ENCODE peak calls at places on chromosomes 12 and 14, in seven cellular contexts. R is heart right ventricle, Y is fibroblast of lung, A is left lung, J is sigmoid colon, L is heart left ventricle, O is ovary. K is an unnamed sample.
A peak's percentile ranks its signal among the peaks of the same experiment; 100 is the strongest.

GRCh38 chr14:61475316-61475715 is 153.9 kb downstream of the PRKCH start:
- DNase-seq in R (peak; percentile 40), Y (peak; percentile 90), A (no peak), J (no peak), L (no peak), O (no peak), K (peak; percentile 72)

GRCh38 chr12:57355734-57356133 is 75.1 kb downstream of the R3HDM2 start:
- DNase-seq in R (no peak), Y (no peak), A (no peak), J (no peak), L (no peak), O (no peak), K (no peak)

GRCh38 chr14:73209943-73210342 is 27.4 kb upstream of the PAPLN start:
- DNase-seq in R (no peak), Y (peak; percentile 75), A (no peak), J (no peak), L (no peak), O (no peak), K (peak; percentile 50)

GRCh38 chr12:101885912-101886561 is 8.7 kb downstream of the DRAM1 start:
- DNase-seq in R (no peak), Y (no peak), A (no peak), J (no peak), L (no peak), O (no peak), K (no peak)

GRCh38 chr14:50233335-50234250 is 2.2 kb upstream of the SOS2 start:
- DNase-seq in R (peak; percentile 11), Y (no peak), A (no peak), J (no peak), L (no peak), O (no peak), K (no peak)

GRCh38 chr12:65568517-65568916 is 255.8 kb upstream of the HMGA2 start:
- DNase-seq in R (no peak), Y (peak; percentile 87), A (no peak), J (no peak), L (no peak), O (no peak), K (peak; percentile 97)

GRCh38 chr14:89240414-89240813 is 176.6 kb downstream of the FOXN3 start:
- DNase-seq in R (no peak), Y (no peak), A (no peak), J (no peak), L (no peak), O (no peak), K (peak; percentile 22)

GRCh38 chr14:85195872-85196477 is 334.0 kb upstream of the FLRT2 start:
- DNase-seq in R (no peak), Y (peak; percentile 25), A (no peak), J (no peak), L (no peak), O (no peak), K (peak; percentile 23)

GRCh38 chr14:37078131-37078530 is 94.3 kb downstream of the SLC25A21 start:
- DNase-seq in R (no peak), Y (no peak), A (no peak), J (no peak), L (no peak), O (no peak), K (no peak)

GRCh38 chr12:23830210-23830609 is 119.3 kb downstream of the SOX5 start:
- DNase-seq in R (no peak), Y (no peak), A (no peak), J (no peak), L (no peak), O (no peak), K (no peak)

GRCh38 chr12:7667025-7667575 is 1.4 kb upstream of the APOBEC1 start:
- DNase-seq in R (no peak), Y (no peak), A (no peak), J (no peak), L (no peak), O (no peak), K (no peak)

GRCh38 chr14:39615352-39615751 is 183.1 kb upstream of the FBXO33 start:
- DNase-seq in R (no peak), Y (no peak), A (no peak), J (no peak), L (no peak), O (no peak), K (no peak)
- H3K4me3 ChIP-seq in R (no peak overlapping the region), Y (no peak overlapping the region), A (no peak overlapping the region), J (no peak overlapping the region), L (no peak overlapping the region), O (no peak overlapping the region), K (no peak overlapping the region)

DNA sequence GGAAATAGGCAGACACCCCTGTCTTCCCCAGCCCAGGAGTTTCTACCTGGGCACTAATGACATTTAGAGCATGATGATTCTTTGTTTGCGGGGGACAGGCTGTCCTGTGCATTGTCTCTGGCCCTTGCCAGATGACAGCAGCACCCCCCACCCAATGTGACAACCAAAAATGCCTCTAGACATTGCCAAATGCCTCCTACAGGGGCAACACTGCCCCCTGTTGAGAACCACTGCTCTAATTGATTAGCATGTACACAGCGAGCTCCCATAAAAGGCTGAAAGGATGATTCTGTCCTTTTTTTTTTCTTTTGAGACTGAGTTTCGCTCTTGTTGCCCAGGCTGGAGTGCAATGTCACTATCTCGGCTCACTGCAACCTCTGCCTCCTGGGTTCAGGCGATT is 50.5 kb downstream of the MAP1LC3B2 start:
- DNase-seq in R (no peak), Y (no peak), A (no peak), J (no peak), L (no peak), O (no peak), K (no peak)
- TF ChIP-seq CTCF in R (no peak), Y (peak; percentile 30), A (no peak), J (no peak), L (peak; percentile 32), O (peak; percentile 18), K (peak; percentile 11)

GRCh38 chr12:109069307-109070231 is 17.2 kb downstream of the USP30 start:
- DNase-seq in R (no peak), Y (no peak), A (no peak), J (no peak), L (no peak), O (no peak), K (no peak)
- H3K36me3 ChIP-seq in R (no peaks in the 10 kb centered on the region), Y (peaks cover 4% of the 10 kb centered on the region), A (no peaks in the 10 kb centered on the region), J (peaks cover 76% of the 10 kb centered on the region), L (peaks cover 85% of the 10 kb centered on the region), O (no peaks in the 10 kb centered on the region), K (peaks cover 2% of the 10 kb centered on the region)

GRCh38 chr12:4214912-4215861 is 58.4 kb upstream of the CCND2 start:
- DNase-seq in R (peak; percentile 43), Y (no peak), A (peak; percentile 86), J (peak; percentile 78), L (peak; percentile 65), O (no peak), K (peak; percentile 28)
- H3K4me3 ChIP-seq in R (no peak overlapping the region), Y (no peak overlapping the region), A (no peak overlapping the region), J (no peak overlapping the region), L (no peak overlapping the region), O (no peak overlapping the region), K (no peak overlapping the region)

GRCh38 chr12:49626169-49626835 is 2.9 kb downstream of the PRPF40B start:
- DNase-seq in R (no peak), Y (no peak), A (no peak), J (no peak), L (no peak), O (no peak), K (peak; percentile 22)
- TF ChIP-seq CTCF in R (no peak), Y (no peak), A (no peak), J (no peak), L (no peak), O (no peak), K (no peak)

DNA sequence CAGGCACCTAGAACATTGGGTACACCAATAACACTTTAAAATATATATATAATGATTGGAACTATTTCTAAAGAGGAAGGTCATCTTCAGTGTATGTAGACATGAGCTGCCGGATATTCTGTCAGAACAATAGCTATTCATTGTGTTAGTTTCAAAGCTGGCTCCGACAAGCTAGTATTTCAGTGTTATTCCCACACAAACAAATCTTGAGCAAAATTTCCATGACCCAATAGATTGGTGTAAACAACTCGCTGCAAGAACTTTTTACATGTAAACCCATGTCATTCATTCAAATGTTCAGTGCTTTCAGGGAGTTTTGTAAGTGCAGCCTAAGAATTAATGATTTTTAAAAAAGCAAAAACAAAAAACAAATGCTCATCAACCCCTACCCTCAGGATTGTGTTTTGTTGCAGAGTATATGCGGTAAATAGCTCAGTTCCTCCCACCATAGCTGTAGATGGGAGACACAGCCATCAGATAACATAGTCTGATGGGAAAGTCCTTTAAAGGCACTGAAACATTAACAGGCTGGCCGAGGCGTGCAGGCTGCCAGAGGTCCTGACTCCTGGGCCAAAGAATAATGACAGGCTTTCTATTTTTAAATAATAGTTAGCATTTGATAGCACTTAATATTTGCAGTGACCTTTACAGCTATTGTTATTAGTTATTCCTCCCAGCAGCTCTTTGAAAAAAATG is 150.3 kb upstream of the ARHGAP5 start:
- DNase-seq in R (peak; percentile 47), Y (peak; percentile 52), A (no peak), J (no peak), L (peak; percentile 66), O (no peak), K (no peak)
- H3K36me3 ChIP-seq in R (no peaks in the 10 kb centered on the region), Y (no peaks in the 10 kb centered on the region), A (no peaks in the 10 kb centered on the region), J (no peaks in the 10 kb centered on the region), L (no peaks in the 10 kb centered on the region), O (no peaks in the 10 kb centered on the region), K (no peaks in the 10 kb centered on the region)

GRCh38 chr12:94616217-94616729 is 34.1 kb downstream of the TMCC3 start:
- DNase-seq in R (no peak), Y (no peak), A (no peak), J (peak; percentile 73), L (no peak), O (no peak), K (peak; percentile 75)
- H3K4me3 ChIP-seq in R (peak overlapping the region; percentile 1), Y (peak overlapping the region; percentile 26), A (no peak overlapping the region), J (peak overlapping the region; percentile 25), L (no peak overlapping the region), O (no peak overlapping the region), K (no peak overlapping the region)

K was measured in bronchial epithelial cell.